ENCODE peak calls at places on chromosomes 3 and 15, in five cellular contexts. One of them, this sample, is unnamed. For H3K9me2, the result is how much of the 10 kb centered on the place peaks cover.

GRCh38 chr3:140545756-140546155 is 132.1 kb upstream of the TRIM42 start:
- DNase-seq in hepatocyte: no peak
- DNase-seq in OCI-LY7: no peak
- DNase-seq in Karpas-422: no peak
- DNase-seq in GM23248: no peak
- DNase-seq in this sample: no peak

GRCh38 chr3:149314807-149315578 is 18.4 kb downstream of the TM4SF18 start:
- DNase-seq in hepatocyte: peak
- DNase-seq in OCI-LY7: no peak
- DNase-seq in Karpas-422: no peak
- DNase-seq in GM23248: peak
- DNase-seq in this sample: no peak

GRCh38 chr3:113008117-113008516 is 17.3 kb downstream of the GTPBP8 start:
- DNase-seq in hepatocyte: no peak
- DNase-seq in OCI-LY7: no peak
- DNase-seq in Karpas-422: no peak
- DNase-seq in GM23248: peak
- DNase-seq in this sample: no peak

GRCh38 chr15:74318376-74319137 is 48.9 kb downstream of the CYP11A1 start:
- DNase-seq in hepatocyte: no peak
- DNase-seq in OCI-LY7: no peak
- DNase-seq in Karpas-422: no peak
- DNase-seq in GM23248: peak
- DNase-seq in this sample: peak

GRCh38 chr15:65266469-65266868 is 20.2 kb downstream of the PARP16 start:
- DNase-seq in hepatocyte: no peak
- DNase-seq in OCI-LY7: no peak
- DNase-seq in Karpas-422: no peak
- DNase-seq in GM23248: no peak
- DNase-seq in this sample: no peak

GRCh38 chr3:138036572-138036971 is 26.6 kb downstream of the CLDN18 start:
- DNase-seq in hepatocyte: no peak
- DNase-seq in OCI-LY7: no peak
- DNase-seq in Karpas-422: no peak
- DNase-seq in GM23248: no peak
- DNase-seq in this sample: no peak

GRCh38 chr15:31023841-31024240 is 32.4 kb upstream of the MTMR10 start:
- DNase-seq in hepatocyte: no peak
- DNase-seq in OCI-LY7: no peak
- DNase-seq in Karpas-422: no peak
- DNase-seq in GM23248: no peak
- DNase-seq in this sample: no peak

GRCh38 chr15:59522988-59523461 is 85.0 kb downstream of the FAM81A start:
- DNase-seq in hepatocyte: peak
- DNase-seq in OCI-LY7: peak
- DNase-seq in Karpas-422: no peak
- DNase-seq in GM23248: no peak
- DNase-seq in this sample: peak

GRCh38 chr3:85255954-85256353 is 297.2 kb downstream of the CADM2 start:
- DNase-seq in hepatocyte: no peak
- DNase-seq in OCI-LY7: no peak
- DNase-seq in Karpas-422: no peak
- DNase-seq in GM23248: no peak
- DNase-seq in this sample: peak

GRCh38 chr3:38003371-38003816 is 12.8 kb downstream of the VILL start:
- DNase-seq in hepatocyte: peak
- DNase-seq in OCI-LY7: peak
- DNase-seq in Karpas-422: peak
- DNase-seq in GM23248: peak
- DNase-seq in this sample: peak

GRCh38 chr15:98483575-98484130 is 164.7 kb upstream of the IGF1R start:
- DNase-seq in hepatocyte: no peak
- DNase-seq in OCI-LY7: no peak
- DNase-seq in Karpas-422: no peak
- DNase-seq in GM23248: no peak
- DNase-seq in this sample: no peak

GRCh38 chr3:151395806-151396205 is 11.3 kb upstream of the P2RY12 start:
- DNase-seq in hepatocyte: no peak
- DNase-seq in OCI-LY7: no peak
- DNase-seq in Karpas-422: no peak
- DNase-seq in GM23248: peak
- DNase-seq in this sample: no peak

GRCh38 chr3:180036092-180036677 is 552 bp downstream of the PEX5L start:
- DNase-seq in hepatocyte: no peak
- DNase-seq in OCI-LY7: no peak
- DNase-seq in Karpas-422: no peak
- DNase-seq in GM23248: no peak
- DNase-seq in this sample: peak

GRCh38 chr3:124810970-124811369 is 76.2 kb downstream of the ITGB5 start:
- DNase-seq in hepatocyte: no peak
- DNase-seq in OCI-LY7: no peak
- DNase-seq in Karpas-422: no peak
- DNase-seq in GM23248: no peak
- DNase-seq in this sample: no peak

DNA sequence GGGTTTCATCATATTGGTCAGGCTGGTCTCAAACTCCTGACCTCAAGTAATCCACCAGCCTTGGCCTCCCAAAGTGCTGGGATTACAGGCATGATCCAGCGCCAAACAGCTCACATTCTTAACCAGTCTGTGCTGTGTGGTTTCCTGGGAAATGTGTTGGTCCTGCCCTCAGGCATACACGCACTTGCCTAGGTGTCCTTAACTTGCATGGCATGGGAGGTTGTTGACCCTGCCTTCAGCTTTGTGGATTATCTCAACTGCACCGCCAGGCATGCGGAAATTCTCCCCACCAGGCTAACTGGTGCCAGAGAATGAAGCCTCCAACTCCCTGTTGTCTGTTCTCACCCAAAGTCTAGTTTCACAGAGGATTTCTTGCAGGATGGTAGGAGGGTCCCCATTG is 61.8 kb upstream of the EIF1B start:
- DNase-seq in hepatocyte: no peak
- DNase-seq in OCI-LY7: no peak
- DNase-seq in Karpas-422: no peak
- DNase-seq in GM23248: no peak
- DNase-seq in this sample: no peak
- H2AFZ ChIP-seq in hepatocyte: no peak
- H2AFZ ChIP-seq in OCI-LY7: no peak
- H2AFZ ChIP-seq in Karpas-422: no peak
- H2AFZ ChIP-seq in GM23248: no peak
- H2AFZ ChIP-seq in this sample: no peak

GRCh38 chr3:100748220-100748619 is 38.9 kb downstream of the TFG start:
- DNase-seq in hepatocyte: no peak
- DNase-seq in OCI-LY7: no peak
- DNase-seq in Karpas-422: no peak
- DNase-seq in GM23248: no peak
- DNase-seq in this sample: no peak

GRCh38 chr3:100745617-100746016 is 36.3 kb downstream of the TFG start:
- DNase-seq in hepatocyte: no peak
- DNase-seq in OCI-LY7: no peak
- DNase-seq in Karpas-422: no peak
- DNase-seq in GM23248: no peak
- DNase-seq in this sample: no peak

GRCh38 chr3:100744671-100745070 is 35.4 kb downstream of the TFG start:
- DNase-seq in hepatocyte: no peak
- DNase-seq in OCI-LY7: no peak
- DNase-seq in Karpas-422: no peak
- DNase-seq in GM23248: no peak
- DNase-seq in this sample: no peak

GRCh38 chr3:100743535-100743934 is 34.2 kb downstream of the TFG start:
- DNase-seq in hepatocyte: no peak
- DNase-seq in OCI-LY7: no peak
- DNase-seq in Karpas-422: no peak
- DNase-seq in GM23248: no peak
- DNase-seq in this sample: no peak

GRCh38 chr3:100746056-100746455 is 36.8 kb downstream of the TFG start:
- DNase-seq in hepatocyte: no peak
- DNase-seq in OCI-LY7: no peak
- DNase-seq in Karpas-422: no peak
- DNase-seq in GM23248: no peak
- DNase-seq in this sample: no peak
- H3K9me2 ChIP-seq in hepatocyte: under half
- H3K9me2 ChIP-seq in OCI-LY7: under half
- H3K9me2 ChIP-seq in Karpas-422: under half
- H3K9me2 ChIP-seq in GM23248: under half
- H3K9me2 ChIP-seq in this sample: under half

GRCh38 chr15:48890375-48890972 is 12.5 kb downstream of the EID1 start:
- DNase-seq in hepatocyte: no peak
- DNase-seq in OCI-LY7: no peak
- DNase-seq in Karpas-422: no peak
- DNase-seq in GM23248: no peak
- DNase-seq in this sample: no peak
- H2AFZ ChIP-seq in hepatocyte: peak
- H2AFZ ChIP-seq in OCI-LY7: no peak
- H2AFZ ChIP-seq in Karpas-422: no peak
- H2AFZ ChIP-seq in GM23248: peak
- H2AFZ ChIP-seq in this sample: peak

GRCh38 chr3:190048831-190049541 is 71.7 kb downstream of the P3H2 start:
- DNase-seq in hepatocyte: no peak
- DNase-seq in OCI-LY7: no peak
- DNase-seq in Karpas-422: no peak
- DNase-seq in GM23248: peak
- DNase-seq in this sample: no peak
- H3K9me2 ChIP-seq in hepatocyte: under half
- H3K9me2 ChIP-seq in OCI-LY7: under half
- H3K9me2 ChIP-seq in Karpas-422: under half
- H3K9me2 ChIP-seq in GM23248: under half
- H3K9me2 ChIP-seq in this sample: under half

This sample was measured in GM23338.